ENCODE peak calls at places on chromosomes 11 and 22, in four cellular contexts. J is neuronal stem cell, G is H1, F is mesenchymal stem cell. Q is an unnamed sample. For H3K36me3, the result is how much of the 10 kb centered on the place peaks cover.

GRCh38 chr11:63841554-63841953 is 2.6 kb downstream of the MARK2 start:
- DNase-seq in J (no peak), G (no peak), F (peak), Q (peak)

GRCh38 chr11:71138737-71139425 is 113.5 kb downstream of the SHANK2 start:
- DNase-seq in J (peak), G (no peak), F (no peak), Q (no peak)

GRCh38 chr11:57460017-57460755 is at the start of gene RTN4RL2:
- DNase-seq in J (peak), G (no peak), F (peak), Q (peak)

GRCh38 chr22:17523925-17524324 is 39.4 kb upstream of the SLC25A18 start:
- DNase-seq in J (no peak), G (no peak), F (no peak), Q (no peak)

GRCh38 chr22:40889116-40889515 is 27.2 kb upstream of the DNAJB7 start:
- DNase-seq in J (no peak), G (no peak), F (no peak), Q (no peak)

GRCh38 chr11:28756977-28757376 is 648.8 kb downstream of the METTL15 start:
- DNase-seq in J (no peak), G (no peak), F (peak), Q (no peak)

GRCh38 chr11:76824083-76824939 is 36.4 kb upstream of the ACER3 start:
- DNase-seq in J (no peak), G (no peak), F (peak), Q (peak)

GRCh38 chr11:10758959-10759358 is 7.9 kb downstream of the CTR9 start:
- DNase-seq in J (no peak), G (no peak), F (no peak), Q (no peak)

GRCh38 chr22:26669060-26669481 is 11.7 kb downstream of the MIAT start:
- DNase-seq in J (no peak), G (no peak), F (peak), Q (no peak)

GRCh38 chr11:131851951-131852350 is 481.5 kb downstream of the NTM start:
- DNase-seq in J (no peak), G (no peak), F (no peak), Q (no peak)

GRCh38 chr11:114318361-114318760 is 22.2 kb downstream of the NNMT start:
- DNase-seq in J (no peak), G (no peak), F (no peak), Q (no peak)

GRCh38 chr22:31235076-31235475 is 23.0 kb downstream of the LIMK2 start:
- DNase-seq in J (no peak), G (no peak), F (peak), Q (peak)

GRCh38 chr22:44351685-44352377 is 39.1 kb upstream of the SHISAL1 start:
- DNase-seq in J (no peak), G (peak), F (peak), Q (peak)
- H2BK120ac ChIP-seq in J (no peak), G (no peak), F (no peak), Q (peak)

GRCh38 chr11:3003396-3004231 is 11.5 kb upstream of the NAP1L4 start:
- DNase-seq in J (no peak), G (no peak), F (no peak), Q (peak)
- H3K36me3 ChIP-seq in J (half or more), G (half or more), F (half or more), Q (half or more)

GRCh38 chr11:120061036-120061760 is 76.7 kb downstream of the TRIM29 start:
- DNase-seq in J (no peak), G (no peak), F (no peak), Q (no peak)

GRCh38 chr11:120057028-120057330 is 80.9 kb downstream of the TRIM29 start:
- DNase-seq in J (no peak), G (no peak), F (no peak), Q (no peak)

GRCh38 chr11:120060512-120060911 is 77.4 kb downstream of the TRIM29 start:
- DNase-seq in J (no peak), G (no peak), F (no peak), Q (no peak)

GRCh38 chr11:120057595-120058581 is 80.0 kb downstream of the TRIM29 start:
- DNase-seq in J (no peak), G (peak), F (peak), Q (peak)

GRCh38 chr11:120058931-120059330 is 79.0 kb downstream of the TRIM29 start:
- DNase-seq in J (no peak), G (no peak), F (no peak), Q (no peak)
- H2BK12ac ChIP-seq in J (no peak), G (peak), F (no peak), Q (peak)

GRCh38 chr22:45453764-45454163 is 40.3 kb downstream of the RIBC2 start:
- DNase-seq in J (no peak), G (no peak), F (no peak), Q (no peak)

GRCh38 chr22:45454260-45454659 is 40.8 kb downstream of the RIBC2 start:
- DNase-seq in J (no peak), G (no peak), F (no peak), Q (no peak)

GRCh38 chr22:45451988-45452387 is 38.5 kb downstream of the RIBC2 start:
- DNase-seq in J (no peak), G (no peak), F (no peak), Q (no peak)

GRCh38 chr22:45450931-45451651 is 37.6 kb downstream of the RIBC2 start:
- DNase-seq in J (no peak), G (no peak), F (peak), Q (no peak)

GRCh38 chr22:45452565-45453449 is 39.3 kb downstream of the RIBC2 start:
- DNase-seq in J (no peak), G (no peak), F (no peak), Q (peak)
- H2BK120ac ChIP-seq in J (no peak), G (no peak), F (no peak), Q (no peak)

DNA sequence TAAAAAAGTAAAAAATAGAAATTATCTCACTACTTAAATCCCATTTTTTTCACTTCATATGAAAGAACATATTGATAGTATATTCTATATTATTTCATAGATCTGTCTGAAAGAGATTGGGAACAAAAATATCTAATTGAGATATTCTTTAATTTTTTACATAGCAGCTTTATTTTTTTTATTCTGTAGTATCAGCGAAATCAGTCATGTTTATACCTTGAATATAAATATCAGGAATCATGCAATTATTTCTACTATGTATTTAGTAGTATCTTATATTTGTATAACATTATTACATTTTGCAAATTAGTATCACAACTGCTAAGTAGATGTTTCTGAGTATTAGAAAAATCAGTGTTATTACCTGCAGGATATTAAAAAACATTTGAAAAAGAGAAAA is 20.4 kb downstream of the C11orf54 start:
- DNase-seq in J (no peak), G (no peak), F (no peak), Q (no peak)
- H3K36me3 ChIP-seq in J (half or more), G (under half), F (under half), Q (under half)

Q was measured in trophoblast cell.